ENCODE peak calls at places on chromosome 22, in seven cellular contexts. V is GM06990, H is MCF 10A, P is coronary artery, L is GM10248, A is astrocyte of the spinal cord, X is epithelial cell of esophagus. G is an unnamed sample.

GRCh38 chr22:32339190-32340012 is 18.3 kb upstream of the RFPL3 start:
- DNase-seq in A (no peak), H (no peak), L (no peak), X (no peak), V (no peak), P (no peak), G (no peak)

GRCh38 chr22:20996598-20997535 is 5.1 kb downstream of the THAP7 start:
- DNase-seq in H (no peak), L (no peak), V (no peak), X (no peak), P (no peak), A (no peak), G (no peak)

GRCh38 chr22:48603621-48604320 is 1223.9 kb downstream of the BRD1 start:
- DNase-seq in X (no peak), A (no peak), L (no peak), V (no peak), H (no peak), P (no peak), G (no peak)

GRCh38 chr22:22032906-22033802 is 50.6 kb upstream of the TOP3B start:
- DNase-seq in A (no peak), P (no peak), V (no peak), L (no peak), H (no peak), X (no peak), G (no peak)

GRCh38 chr22:30371981-30372380 is 15.2 kb downstream of the CCDC157 start:
- DNase-seq in A (no peak), X (no peak), L (no peak), H (no peak), V (no peak), P (no peak), G (no peak)

GRCh38 chr22:36027579-36027959 is 1.1 kb downstream of the RBFOX2 start:
- DNase-seq in V (no peak), H (peak; percentile 26), X (no peak), A (no peak), L (peak; percentile 25), P (no peak), G (no peak)

GRCh38 chr22:31282748-31283468 is 9.4 kb downstream of the PIK3IP1 start:
- DNase-seq in X (no peak), V (no peak), L (no peak), H (no peak), A (no peak), P (no peak), G (no peak)

GRCh38 chr22:20953668-20954500 is 13.2 kb upstream of the AIFM3 start:
- DNase-seq in A (no peak), H (peak; percentile 88), X (peak; percentile 97), P (no peak), V (no peak), L (no peak), G (no peak)

GRCh38 chr22:35892192-35892591 is 136.4 kb downstream of the RBFOX2 start:
- DNase-seq in V (no peak), X (peak; percentile 70), A (peak; percentile 71), L (no peak), H (peak; percentile 72), P (no peak), G (peak; percentile 49)

GRCh38 chr22:44890416-44891292 is 119.2 kb downstream of the PHF21B start:
- DNase-seq in P (peak; percentile 57), A (no peak), V (no peak), L (no peak), H (no peak), X (no peak), G (no peak)

DNA sequence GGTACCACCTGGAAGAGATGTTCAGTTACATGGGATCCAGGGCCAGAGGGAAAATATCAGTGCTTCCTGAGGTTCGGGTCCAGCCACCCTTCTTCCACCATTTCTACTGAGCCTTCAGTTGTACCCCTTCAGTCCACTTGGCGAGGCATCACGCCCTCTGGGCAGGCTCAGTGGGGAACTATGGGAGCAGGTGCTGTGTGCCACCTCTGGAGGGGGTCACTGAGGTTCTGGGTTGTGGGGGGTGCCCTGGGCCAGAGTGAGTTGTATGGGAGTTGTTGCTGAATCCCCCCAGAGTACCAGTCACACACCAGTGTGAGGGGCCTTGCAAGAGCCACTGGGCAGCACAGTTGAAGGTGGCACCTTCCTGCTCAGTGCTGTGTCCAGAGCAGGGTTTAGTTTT is 2.7 kb upstream of the SREBF2 start:
- DNase-seq in X (no peak), P (no peak), H (no peak), V (no peak), A (no peak), L (no peak), G (no peak)
- TF ChIP-seq CTCF in X (no peak), P (no peak), H (no peak), V (peak; percentile 14), A (no peak), L (no peak), G (peak; percentile 21)

DNA sequence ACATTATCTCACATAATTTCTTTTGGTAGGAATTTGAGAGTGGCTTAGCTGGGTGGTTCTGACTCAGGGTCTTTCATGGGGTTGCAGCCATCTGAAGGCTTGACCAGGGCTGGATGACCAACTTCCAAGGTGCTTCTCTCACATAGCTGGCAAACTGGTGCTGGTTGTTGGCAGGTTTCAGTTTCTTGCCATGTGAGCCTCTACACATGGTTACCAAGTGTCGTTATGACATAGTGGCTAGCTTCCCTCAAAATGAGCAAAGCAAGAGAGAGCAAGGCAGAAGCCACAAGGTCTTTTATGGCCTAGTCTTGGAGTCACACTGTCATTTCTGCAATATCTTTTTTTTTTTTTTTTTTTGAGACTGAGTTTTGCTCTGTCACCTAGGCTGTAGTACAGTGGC is 4.2 kb upstream of the TFIP11 start:
- DNase-seq in L (no peak), A (no peak), V (no peak), X (no peak), H (no peak), P (no peak), G (no peak)
- TF ChIP-seq CTCF in L (no peak), A (no peak), V (no peak), X (no peak), H (no peak), P (no peak), G (no peak)

GRCh38 chr22:27436591-27436990 is 365.0 kb downstream of the MN1 start:
- DNase-seq in H (no peak), L (no peak), V (no peak), A (no peak), P (no peak), X (no peak), G (no peak)

GRCh38 chr22:27439131-27439530 is 362.4 kb downstream of the MN1 start:
- DNase-seq in X (no peak), V (no peak), L (no peak), H (no peak), P (no peak), A (no peak), G (no peak)

GRCh38 chr22:27435839-27436581 is 365.5 kb downstream of the MN1 start:
- DNase-seq in X (peak; percentile 43), H (no peak), V (no peak), P (no peak), A (peak; percentile 32), L (no peak), G (no peak)

GRCh38 chr22:27437570-27437969 is 364.0 kb downstream of the MN1 start:
- DNase-seq in P (no peak), X (no peak), H (no peak), V (no peak), L (no peak), A (no peak), G (no peak)

DNA sequence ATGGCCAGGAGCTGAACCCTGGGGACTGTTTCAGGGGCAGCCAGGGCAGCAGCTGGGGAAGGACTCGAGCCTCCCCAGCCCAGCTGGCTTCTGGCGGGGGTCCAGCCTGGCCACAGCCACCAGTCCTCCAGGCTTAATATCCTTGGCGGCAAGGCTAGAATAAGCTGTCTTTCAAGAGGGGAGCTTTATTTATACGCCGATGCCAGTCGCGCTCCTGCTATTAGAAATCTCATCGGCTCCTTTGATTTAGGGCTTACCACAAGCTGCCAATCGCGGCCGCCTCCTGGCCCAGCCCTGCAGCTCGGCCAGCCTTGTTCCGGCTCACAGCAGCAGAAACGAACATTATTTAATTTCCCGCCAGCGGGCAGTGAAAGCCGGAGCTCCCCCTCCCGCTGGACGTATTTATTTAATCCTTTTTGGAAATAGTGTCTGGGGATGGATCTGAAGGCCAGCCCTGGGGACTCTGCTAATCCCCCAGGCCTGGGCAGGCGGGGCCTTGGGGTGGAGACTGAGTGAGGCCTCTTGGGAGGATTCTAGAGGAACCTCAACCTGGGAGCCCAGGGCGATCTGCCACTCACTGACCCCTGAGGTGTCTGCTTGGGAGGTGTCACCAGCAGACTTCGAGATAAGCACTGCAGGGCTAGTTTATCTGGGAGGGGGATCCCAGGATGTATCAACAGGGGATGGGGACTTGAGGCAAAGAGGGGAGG is 363.1 kb downstream of the MN1 start:
- DNase-seq in V (no peak), X (peak; percentile 45), P (no peak), L (no peak), A (peak; percentile 49), H (no peak), G (no peak)
- TF ChIP-seq CTCF in V (no peak), X (no peak), P (no peak), L (no peak), A (no peak), H (no peak), G (no peak)

GRCh38 chr22:46929046-46929688 is 166.7 kb downstream of the TBC1D22A start:
- DNase-seq in L (no peak), H (no peak), X (peak; percentile 11), A (no peak), P (no peak), V (no peak), G (no peak)
- TF ChIP-seq CTCF in L (no peak), H (no peak), X (no peak), A (no peak), P (no peak), V (no peak), G (no peak)

DNA sequence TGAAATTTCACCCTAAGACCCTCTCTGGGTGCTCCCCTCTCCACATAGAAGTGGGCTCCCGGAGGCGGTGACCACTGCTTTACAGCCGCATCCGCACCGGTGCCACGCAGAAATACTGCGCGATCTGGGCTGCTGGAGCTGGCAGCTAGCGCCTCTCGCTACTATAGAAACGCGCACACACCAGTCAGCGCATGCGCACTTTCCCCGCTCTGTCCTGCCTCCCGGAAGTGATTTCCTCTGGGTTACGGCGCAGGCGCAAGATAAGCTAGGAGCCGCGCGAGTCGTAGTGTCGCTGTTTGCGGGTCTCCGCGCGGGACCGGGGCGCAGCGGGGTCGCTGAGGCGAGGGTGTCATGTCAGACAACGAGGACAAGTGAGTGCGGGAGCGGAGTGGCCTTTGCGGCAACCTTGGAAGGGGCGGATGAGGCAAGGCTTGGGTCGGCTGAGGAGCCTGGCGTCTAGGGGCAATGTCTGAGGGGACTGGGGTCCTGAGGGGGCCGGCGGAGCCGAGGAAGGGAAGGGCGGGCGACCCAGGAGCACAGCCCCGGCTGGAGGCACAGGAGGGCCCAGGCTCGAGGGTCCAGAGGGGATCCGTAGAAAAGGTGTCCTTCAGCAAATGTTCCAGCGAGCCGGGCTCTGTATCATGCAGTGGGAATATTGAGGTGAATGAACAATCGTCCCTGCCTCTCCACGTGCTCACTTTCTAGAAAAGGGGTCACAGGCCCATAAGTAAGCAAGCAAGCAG is at the start of the genes C22orf23 and POLR2F:
- DNase-seq in P (peak; percentile 94), H (peak; percentile 96), V (peak; percentile 88), L (peak; percentile 100), A (peak; percentile 91), X (peak; percentile 94), G (peak; percentile 93)
- TF ChIP-seq CTCF in P (no peak), H (no peak), V (peak; percentile 10), L (no peak), A (no peak), X (no peak), G (no peak)

G was measured in HFFc6.